ENCODE peak calls at places on chromosomes 13 and 19, in seven cellular contexts. T is stomach, B is mucosa of descending colon, S is SHP77, Q is GM04503, E is thoracic aorta, P is left ventricle myocardium inferior. Y is an unnamed sample.

GRCh38 chr19:47110521-47111080 is 3.0 kb downstream of the ZC3H4 start:
- DNase-seq in T (no peak), B (peak; percentile 74), S (no peak), Q (no peak), E (no peak), P (no peak), Y (no peak)

GRCh38 chr13:97468331-97468730 is 34.4 kb downstream of the RAP2A start:
- DNase-seq in T (no peak), B (no peak), S (no peak), Q (no peak), E (no peak), P (no peak), Y (no peak)

GRCh38 chr13:25775275-25775674 is 276.5 kb downstream of the SHISA2 start:
- DNase-seq in T (no peak), B (no peak), S (no peak), Q (no peak), E (no peak), P (no peak), Y (no peak)

GRCh38 chr13:78239681-78240080 is 321.1 kb upstream of the EDNRB start:
- DNase-seq in T (no peak), B (no peak), S (no peak), Q (no peak), E (no peak), P (no peak), Y (no peak)

GRCh38 chr19:2507109-2507508 is 31.2 kb downstream of the GADD45B start:
- DNase-seq in T (peak; percentile 65), B (no peak), S (peak; percentile 93), Q (no peak), E (no peak), P (no peak), Y (no peak)

GRCh38 chr19:45878043-45878794 is 7.7 kb downstream of the IRF2BP1 start:
- DNase-seq in T (peak; percentile 93), B (peak; percentile 84), S (no peak), Q (no peak), E (no peak), P (no peak), Y (no peak)

GRCh38 chr19:547117-547516 is 3.3 kb downstream of the GZMM start:
- DNase-seq in T (no peak), B (no peak), S (no peak), Q (no peak), E (no peak), P (no peak), Y (no peak)

GRCh38 chr19:5891938-5892771 is 11.4 kb downstream of the NDUFA11 start:
- DNase-seq in T (peak; percentile 33), B (no peak), S (peak; percentile 22), Q (no peak), E (no peak), P (no peak), Y (peak; percentile 41)

GRCh38 chr19:5594521-5594950 is 26.8 kb upstream of the TINCR start:
- DNase-seq in T (no peak), B (no peak), S (no peak), Q (no peak), E (no peak), P (no peak), Y (no peak)

GRCh38 chr13:96544965-96545364 is 449.3 kb downstream of the OXGR1 start:
- DNase-seq in T (no peak), B (no peak), S (no peak), Q (no peak), E (no peak), P (no peak), Y (no peak)

GRCh38 chr19:30357580-30357954 is 14.6 kb upstream of the ZNF536 start:
- DNase-seq in T (no peak), B (no peak), S (no peak), Q (no peak), E (no peak), P (no peak), Y (no peak)

GRCh38 chr13:95676100-95676774 is 702 bp upstream of the DNAJC3 start:
- DNase-seq in T (peak; percentile 37), B (no peak), S (peak; percentile 74), Q (peak; percentile 14), E (no peak), P (no peak), Y (peak; percentile 26)